ENCODE peak calls at places on chromosomes 16 and 17, in five cellular contexts. A, J, K, C and B are unnamed samples.

GRCh38 chr17:1078062-1078711 is 81.3 kb downstream of the TIMM22 start:
- DNase-seq in A (no peak), J (no peak), K (no peak), C (no peak), B (no peak)

GRCh38 chr17:72609501-72609900 is 483.0 kb downstream of the SLC39A11 start:
- DNase-seq in A (no peak), J (no peak), K (peak), C (no peak), B (no peak)

GRCh38 chr16:55012793-55013192 is 82.1 kb downstream of the IRX5 start:
- DNase-seq in A (no peak), J (no peak), K (no peak), C (no peak), B (no peak)

GRCh38 chr16:89314357-89314756 is 96.9 kb downstream of the ZNF778 start:
- DNase-seq in A (no peak), J (no peak), K (no peak), C (no peak), B (no peak)

GRCh38 chr17:76467366-76467765 is at the start of gene AANAT:
- DNase-seq in A (no peak), J (no peak), K (no peak), C (no peak), B (peak)

GRCh38 chr17:4673169-4673568 is 30.8 kb downstream of the PELP1 start:
- DNase-seq in A (no peak), J (no peak), K (no peak), C (no peak), B (no peak)

GRCh38 chr17:76593338-76593737 is 7.7 kb upstream of the ST6GALNAC2 start:
- DNase-seq in A (no peak), J (no peak), K (peak), C (no peak), B (no peak)

GRCh38 chr16:9436175-9436574 is 344.7 kb downstream of the HAPSTR1 start:
- DNase-seq in A (no peak), J (no peak), K (no peak), C (no peak), B (no peak)

GRCh38 chr17:20281860-20282259 is 185.5 kb downstream of the LGALS9B start:
- DNase-seq in A (no peak), J (peak), K (no peak), C (peak), B (no peak)

GRCh38 chr16:10280262-10281170 is 98.3 kb upstream of the GRIN2A start:
- DNase-seq in A (no peak), J (no peak), K (no peak), C (no peak), B (no peak)

GRCh38 chr16:65375651-65376050 is 253.8 kb upstream of the CDH11 start:
- DNase-seq in A (no peak), J (no peak), K (peak), C (no peak), B (no peak)

GRCh38 chr16:58670177-58670576 is 14.4 kb downstream of the SLC38A7 start:
- DNase-seq in A (no peak), J (no peak), K (no peak), C (no peak), B (no peak)

GRCh38 chr16:82034981-82035612 is at the start of gene HSD17B2:
- DNase-seq in A (no peak), J (no peak), K (peak), C (no peak), B (no peak)

GRCh38 chr17:58330997-58331814 is 2.6 kb upstream of the TSPOAP1 start:
- DNase-seq in A (no peak), J (peak), K (no peak), C (no peak), B (peak)

GRCh38 chr17:6910987-6911603 is 79.6 kb upstream of the TEKT1 start:
- DNase-seq in A (no peak), J (no peak), K (peak), C (no peak), B (peak)

GRCh38 chr16:77295896-77296295 is 96.7 kb downstream of the SYCE1L start:
- DNase-seq in A (no peak), J (no peak), K (peak), C (no peak), B (no peak)

GRCh38 chr16:55703003-55704001 is 47.5 kb downstream of the SLC6A2 start:
- DNase-seq in A (no peak), J (peak), K (peak), C (no peak), B (peak)

GRCh38 chr17:28468781-28469180 is 4.7 kb upstream of the SLC13A2 start:
- DNase-seq in A (no peak), J (no peak), K (peak), C (no peak), B (no peak)

GRCh38 chr17:39674702-39675389 is 6.6 kb downstream of the PNMT start:
- DNase-seq in A (peak), J (no peak), K (peak), C (peak), B (peak)

GRCh38 chr16:86479419-86479818 is 30.9 kb upstream of the FOXF1 start:
- DNase-seq in A (no peak), J (no peak), K (no peak), C (no peak), B (no peak)

GRCh38 chr17:82317394-82318168 is at the start of gene CD7:
- DNase-seq in A (no peak), J (no peak), K (no peak), C (no peak), B (no peak)

GRCh38 chr16:65201446-65202010 is 79.7 kb upstream of the CDH11 start:
- DNase-seq in A (no peak), J (no peak), K (no peak), C (no peak), B (no peak)

GRCh38 chr17:41098476-41098875 is 534 bp upstream of the KRTAP4-8 start:
- DNase-seq in A (no peak), J (no peak), K (peak), C (no peak), B (no peak)

GRCh38 chr17:77318491-77319210 is 177.9 kb downstream of the SEC14L1 start:
- DNase-seq in A (no peak), J (no peak), K (no peak), C (no peak), B (peak)

GRCh38 chr17:64546716-64547115 is 39.9 kb downstream of the CEP95 start:
- DNase-seq in A (no peak), J (no peak), K (no peak), C (no peak), B (no peak)

GRCh38 chr16:56355221-56355620 is 70.1 kb downstream of the AMFR start:
- DNase-seq in A (peak), J (no peak), K (no peak), C (no peak), B (no peak)

GRCh38 chr17:30299000-30299399 is 7.3 kb upstream of the BLMH start:
- DNase-seq in A (no peak), J (no peak), K (peak), C (no peak), B (no peak)

GRCh38 chr16:86519007-86519648 is 8.8 kb downstream of the FOXF1 start:
- DNase-seq in A (no peak), J (no peak), K (no peak), C (no peak), B (no peak)

GRCh38 chr17:74975943-74976342 is 3.4 kb upstream of the HID1 start:
- DNase-seq in A (no peak), J (no peak), K (no peak), C (no peak), B (no peak)

DNA sequence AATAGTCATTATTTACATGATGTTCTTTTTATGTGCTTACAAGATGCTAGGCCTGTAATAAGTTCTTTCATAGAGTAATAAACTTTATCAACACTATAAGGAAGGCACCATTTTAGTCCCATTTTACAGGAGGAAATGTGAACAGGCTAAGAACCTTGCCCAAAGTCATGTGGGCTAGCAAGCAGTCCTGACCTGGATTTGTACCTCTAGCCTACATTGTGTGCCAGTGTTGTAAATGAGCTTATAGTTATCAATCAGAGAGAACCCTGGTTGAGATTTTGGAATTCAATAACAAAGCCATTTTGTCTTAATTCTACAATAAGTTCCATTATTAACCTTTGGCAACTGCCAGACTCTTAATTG is 6.7 kb upstream of the TBKBP1 start:
- DNase-seq in A (no peak), J (no peak), K (no peak), C (no peak), B (no peak)
- H3K27ac ChIP-seq in A (peak), J (no peak), K (no peak), C (no peak), B (no peak)

DNA sequence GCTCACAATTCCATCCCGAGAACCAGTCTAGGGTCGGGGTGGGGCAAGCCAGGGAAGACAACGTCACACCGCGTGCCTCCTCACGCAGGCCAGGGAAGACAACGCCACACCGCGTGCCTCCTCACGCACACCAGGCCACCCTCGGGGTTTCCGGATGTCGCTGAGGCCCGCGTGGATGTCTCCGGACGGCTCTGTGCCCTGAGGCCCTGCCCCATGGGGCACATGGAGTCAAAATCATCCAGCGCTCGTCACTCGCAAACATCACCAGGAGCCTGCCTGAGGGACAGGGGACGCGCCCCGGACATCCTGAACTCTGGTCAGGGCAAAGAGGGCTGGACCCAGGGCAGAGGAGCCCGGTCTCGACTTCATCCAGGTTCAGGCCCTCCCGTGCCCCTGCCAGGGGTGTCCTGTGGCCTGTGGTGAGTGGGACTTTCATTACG is 3.7 kb downstream of the TMEM204 start:
- DNase-seq in A (no peak), J (no peak), K (no peak), C (no peak), B (no peak)
- H3K27ac ChIP-seq in A (peak), J (peak), K (no peak), C (peak), B (no peak)

GRCh38 chr17:80457236-80457856 is 19.1 kb downstream of the NPTX1 start:
- DNase-seq in A (no peak), J (no peak), K (peak), C (no peak), B (no peak)
- H3K27ac ChIP-seq in A (peak), J (peak), K (no peak), C (peak), B (no peak)

GRCh38 chr16:85306071-85306792 is 194.0 kb upstream of the CIBAR2 start:
- DNase-seq in A (peak), J (peak), K (peak), C (peak), B (peak)
- H3K27ac ChIP-seq in A (peak), J (peak), K (no peak), C (peak), B (no peak)

GRCh38 chr16:4433228-4433627 is 7.6 kb downstream of the DNAJA3 start:
- DNase-seq in A (no peak), J (no peak), K (no peak), C (no peak), B (no peak)
- H3K27ac ChIP-seq in A (no peak), J (no peak), K (no peak), C (no peak), B (no peak)

DNA sequence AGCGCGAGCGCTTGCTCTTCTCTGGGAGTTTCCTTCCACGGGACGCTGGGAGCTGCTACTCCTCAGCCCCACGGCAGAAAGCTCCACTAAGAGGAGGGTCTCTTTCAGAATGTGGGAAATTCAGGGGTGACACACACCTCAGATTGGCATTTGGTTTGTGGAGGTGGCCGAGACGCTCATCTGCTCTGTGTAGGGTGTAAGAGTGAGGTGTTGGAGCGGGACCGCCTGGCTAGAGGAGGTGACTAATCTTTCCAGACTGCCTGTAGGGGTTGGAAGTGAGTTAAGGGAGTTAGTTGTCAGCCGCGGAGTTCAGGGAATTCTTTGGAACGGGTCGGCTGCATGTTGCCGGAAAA is 741 bp downstream of the PSMD11 start:
- DNase-seq in A (no peak), J (peak), K (peak), C (peak), B (peak)
- H3K27ac ChIP-seq in A (peak), J (peak), K (peak), C (peak), B (no peak)

GRCh38 chr16:2205967-2206313 is 686 bp downstream of the MLST8 start:
- DNase-seq in A (no peak), J (no peak), K (no peak), C (no peak), B (no peak)

GRCh38 chr16:2206420-2206779 is 1.1 kb downstream of the MLST8 start:
- DNase-seq in A (no peak), J (no peak), K (no peak), C (no peak), B (no peak)

GRCh38 chr16:2207872-2208271 is 2.6 kb downstream of the MLST8 start:
- DNase-seq in A (no peak), J (no peak), K (no peak), C (no peak), B (no peak)

GRCh38 chr16:2208308-2208707 is 2.4 kb downstream of the BRICD5 start:
- DNase-seq in A (no peak), J (no peak), K (no peak), C (no peak), B (no peak)

DNA sequence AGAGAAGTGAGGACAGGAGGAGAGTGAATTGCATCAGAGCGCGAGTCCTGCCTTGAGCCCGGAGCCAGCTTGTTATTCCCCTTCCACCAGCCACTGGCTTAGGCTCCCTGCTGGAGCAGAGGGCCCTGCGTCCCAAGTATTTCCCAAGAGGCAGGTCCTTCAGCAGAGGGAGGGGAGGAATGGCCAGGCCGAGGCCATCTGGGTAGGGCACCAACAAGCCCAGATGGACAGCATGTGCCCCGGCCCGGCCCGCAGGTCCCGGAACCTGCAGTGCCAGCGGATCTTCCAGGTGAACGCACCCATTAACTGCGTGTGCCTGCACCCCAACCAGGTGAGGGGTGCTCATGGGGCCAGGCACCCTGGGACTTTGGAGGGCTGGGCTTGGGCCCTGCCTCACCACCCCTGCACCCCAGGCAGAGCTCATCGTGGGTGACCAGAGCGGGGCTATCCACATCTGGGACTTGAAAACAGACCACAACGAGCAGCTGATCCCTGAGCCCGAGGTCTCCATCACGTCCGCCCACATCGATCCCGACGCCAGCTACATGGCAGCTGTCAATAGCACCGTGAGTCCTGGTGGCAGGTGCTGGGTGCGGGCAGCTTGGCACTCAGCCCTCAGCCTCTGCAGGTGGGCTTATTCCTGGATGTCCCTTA is 1.7 kb downstream of the MLST8 start:
- DNase-seq in A (no peak), J (no peak), K (no peak), C (no peak), B (no peak)
- H3K27ac ChIP-seq in A (peak), J (no peak), K (no peak), C (peak), B (peak)

GRCh38 chr16:5580772-5581171 is 483.2 kb upstream of the EEF2KMT start:
- DNase-seq in A (no peak), J (no peak), K (no peak), C (no peak), B (peak)
- H3K27ac ChIP-seq in A (no peak), J (no peak), K (no peak), C (no peak), B (peak)

GRCh38 chr16:80540516-80541305 is at the start of gene DYNLRB2:
- DNase-seq in A (peak), J (peak), K (peak), C (peak), B (peak)
- H3K27ac ChIP-seq in A (peak), J (peak), K (peak), C (peak), B (no peak)

GRCh38 chr16:47144559-47144877 is 773 bp upstream of the NETO2 start:
- DNase-seq in A (no peak), J (no peak), K (no peak), C (no peak), B (no peak)
- H3K27ac ChIP-seq in A (no peak), J (peak), K (no peak), C (no peak), B (no peak)